ENCODE peak calls at places on chromosomes 13 and 19, in seven cellular contexts. One of them, this sample, is unnamed.

GRCh38 chr19:38452430-38453366 is 19.2 kb downstream of the RYR1 start:
- DNase-seq in GM06990: peak
- DNase-seq in NCI-H82: peak
- DNase-seq in central memory CD4-positive, alpha-beta T cell: no peak
- DNase-seq in NCI-H774: no peak
- DNase-seq in AG04450: no peak
- DNase-seq in NCI-H2107: no peak
- DNase-seq in this sample: no peak

GRCh38 chr19:12603714-12604113 is 6.9 kb downstream of the ZNF490 start:
- DNase-seq in GM06990: peak
- DNase-seq in NCI-H82: no peak
- DNase-seq in central memory CD4-positive, alpha-beta T cell: peak
- DNase-seq in NCI-H774: no peak
- DNase-seq in AG04450: no peak
- DNase-seq in NCI-H2107: no peak
- DNase-seq in this sample: no peak

GRCh38 chr13:90868321-90868920 is 479.1 kb upstream of the MIR17HG start:
- DNase-seq in GM06990: no peak
- DNase-seq in NCI-H82: peak
- DNase-seq in central memory CD4-positive, alpha-beta T cell: no peak
- DNase-seq in NCI-H774: no peak
- DNase-seq in AG04450: no peak
- DNase-seq in NCI-H2107: no peak
- DNase-seq in this sample: no peak

GRCh38 chr19:49149652-49150105 is 5.5 kb downstream of the HRC start:
- DNase-seq in GM06990: no peak
- DNase-seq in NCI-H82: peak
- DNase-seq in central memory CD4-positive, alpha-beta T cell: no peak
- DNase-seq in NCI-H774: peak
- DNase-seq in AG04450: peak
- DNase-seq in NCI-H2107: peak
- DNase-seq in this sample: no peak

GRCh38 chr19:3096267-3096901 is 2.2 kb downstream of the GNA11 start:
- DNase-seq in GM06990: peak
- DNase-seq in NCI-H82: no peak
- DNase-seq in central memory CD4-positive, alpha-beta T cell: no peak
- DNase-seq in NCI-H774: no peak
- DNase-seq in AG04450: no peak
- DNase-seq in NCI-H2107: no peak
- DNase-seq in this sample: no peak

GRCh38 chr19:1901940-1902404 is 3.2 kb upstream of the ADAT3 start:
- DNase-seq in GM06990: no peak
- DNase-seq in NCI-H82: no peak
- DNase-seq in central memory CD4-positive, alpha-beta T cell: no peak
- DNase-seq in NCI-H774: no peak
- DNase-seq in AG04450: no peak
- DNase-seq in NCI-H2107: no peak
- DNase-seq in this sample: no peak

GRCh38 chr13:42247883-42248282 is 24.1 kb upstream of the AKAP11 start:
- DNase-seq in GM06990: no peak
- DNase-seq in NCI-H82: no peak
- DNase-seq in central memory CD4-positive, alpha-beta T cell: no peak
- DNase-seq in NCI-H774: no peak
- DNase-seq in AG04450: no peak
- DNase-seq in NCI-H2107: no peak
- DNase-seq in this sample: no peak

GRCh38 chr13:104473936-104474335 is 1407.7 kb upstream of the SLC10A2 start:
- DNase-seq in GM06990: no peak
- DNase-seq in NCI-H82: no peak
- DNase-seq in central memory CD4-positive, alpha-beta T cell: no peak
- DNase-seq in NCI-H774: no peak
- DNase-seq in AG04450: no peak
- DNase-seq in NCI-H2107: no peak
- DNase-seq in this sample: no peak

GRCh38 chr19:14015454-14016035 is 9.4 kb upstream of the RFX1 start:
- DNase-seq in GM06990: peak
- DNase-seq in NCI-H82: no peak
- DNase-seq in central memory CD4-positive, alpha-beta T cell: no peak
- DNase-seq in NCI-H774: no peak
- DNase-seq in AG04450: no peak
- DNase-seq in NCI-H2107: no peak
- DNase-seq in this sample: peak

GRCh38 chr13:83168575-83168974 is 713.7 kb downstream of the SLITRK1 start:
- DNase-seq in GM06990: no peak
- DNase-seq in NCI-H82: no peak
- DNase-seq in central memory CD4-positive, alpha-beta T cell: no peak
- DNase-seq in NCI-H774: no peak
- DNase-seq in AG04450: no peak
- DNase-seq in NCI-H2107: no peak
- DNase-seq in this sample: no peak

GRCh38 chr19:18450934-18451836 is 13.3 kb upstream of the ISYNA1 start:
- DNase-seq in GM06990: peak
- DNase-seq in NCI-H82: peak
- DNase-seq in central memory CD4-positive, alpha-beta T cell: peak
- DNase-seq in NCI-H774: peak
- DNase-seq in AG04450: no peak
- DNase-seq in NCI-H2107: peak
- DNase-seq in this sample: no peak

GRCh38 chr19:6033744-6034264 is 55.9 kb upstream of the RANBP3 start:
- DNase-seq in GM06990: no peak
- DNase-seq in NCI-H82: peak
- DNase-seq in central memory CD4-positive, alpha-beta T cell: no peak
- DNase-seq in NCI-H774: no peak
- DNase-seq in AG04450: no peak
- DNase-seq in NCI-H2107: no peak
- DNase-seq in this sample: no peak

GRCh38 chr13:40306817-40307216 is 359.6 kb downstream of the FOXO1 start:
- DNase-seq in GM06990: no peak
- DNase-seq in NCI-H82: no peak
- DNase-seq in central memory CD4-positive, alpha-beta T cell: no peak
- DNase-seq in NCI-H774: no peak
- DNase-seq in AG04450: no peak
- DNase-seq in NCI-H2107: no peak
- DNase-seq in this sample: no peak

GRCh38 chr13:80100636-80101035 is 240.3 kb downstream of the SPRY2 start:
- DNase-seq in GM06990: no peak
- DNase-seq in NCI-H82: no peak
- DNase-seq in central memory CD4-positive, alpha-beta T cell: no peak
- DNase-seq in NCI-H774: no peak
- DNase-seq in AG04450: no peak
- DNase-seq in NCI-H2107: no peak
- DNase-seq in this sample: no peak

GRCh38 chr19:3683405-3683865 is 16.8 kb downstream of the PIP5K1C start:
- DNase-seq in GM06990: no peak
- DNase-seq in NCI-H82: no peak
- DNase-seq in central memory CD4-positive, alpha-beta T cell: no peak
- DNase-seq in NCI-H774: no peak
- DNase-seq in AG04450: no peak
- DNase-seq in NCI-H2107: no peak
- DNase-seq in this sample: no peak

GRCh38 chr13:32079586-32079985 is 48.0 kb downstream of the FRY start:
- DNase-seq in GM06990: no peak
- DNase-seq in NCI-H82: no peak
- DNase-seq in central memory CD4-positive, alpha-beta T cell: no peak
- DNase-seq in NCI-H774: no peak
- DNase-seq in AG04450: no peak
- DNase-seq in NCI-H2107: no peak
- DNase-seq in this sample: no peak

GRCh38 chr19:49793561-49793840 is 19.6 kb downstream of the FUZ start:
- DNase-seq in GM06990: no peak
- DNase-seq in NCI-H82: no peak
- DNase-seq in central memory CD4-positive, alpha-beta T cell: no peak
- DNase-seq in NCI-H774: no peak
- DNase-seq in AG04450: no peak
- DNase-seq in NCI-H2107: no peak
- DNase-seq in this sample: no peak

GRCh38 chr13:108214511-108215383 is 589 bp downstream of the LIG4 start:
- DNase-seq in GM06990: peak
- DNase-seq in NCI-H82: peak
- DNase-seq in central memory CD4-positive, alpha-beta T cell: peak
- DNase-seq in NCI-H774: peak
- DNase-seq in AG04450: no peak
- DNase-seq in NCI-H2107: peak
- DNase-seq in this sample: no peak

GRCh38 chr19:50500753-50501151 is 10.2 kb downstream of the JOSD2 start:
- DNase-seq in GM06990: no peak
- DNase-seq in NCI-H82: no peak
- DNase-seq in central memory CD4-positive, alpha-beta T cell: no peak
- DNase-seq in NCI-H774: no peak
- DNase-seq in AG04450: no peak
- DNase-seq in NCI-H2107: no peak
- DNase-seq in this sample: no peak

GRCh38 chr19:16295071-16295470 is 29.6 kb upstream of the KLF2 start:
- DNase-seq in GM06990: no peak
- DNase-seq in NCI-H82: no peak
- DNase-seq in central memory CD4-positive, alpha-beta T cell: no peak
- DNase-seq in NCI-H774: no peak
- DNase-seq in AG04450: no peak
- DNase-seq in NCI-H2107: no peak
- DNase-seq in this sample: no peak